ENCODE peak calls at places on chromosome 13, in eight cellular contexts. One of them, this sample, is unnamed.

GRCh38 chr13:72399351-72399750 is 328.1 kb downstream of the MZT1 start:
- DNase-seq in SK-N-SH: no peak
- DNase-seq in psoas muscle: no peak
- DNase-seq in cardiac fibroblast: no peak
- DNase-seq in fibroblast of pulmonary artery: no peak
- DNase-seq in breast epithelium: no peak
- DNase-seq in sigmoid colon: no peak
- DNase-seq in foreskin fibroblast: no peak
- DNase-seq in this sample: no peak

GRCh38 chr13:50080856-50081105 is 65.5 kb downstream of the KCNRG start:
- DNase-seq in breast epithelium: no peak
- DNase-seq in foreskin fibroblast: peak
- DNase-seq in SK-N-SH: no peak
- DNase-seq in psoas muscle: no peak
- DNase-seq in sigmoid colon: no peak
- DNase-seq in fibroblast of pulmonary artery: peak
- DNase-seq in cardiac fibroblast: peak
- DNase-seq in this sample: no peak

GRCh38 chr13:97224544-97225324 is 2.6 kb downstream of the MBNL2 start:
- DNase-seq in cardiac fibroblast: peak
- DNase-seq in fibroblast of pulmonary artery: peak
- DNase-seq in breast epithelium: peak
- DNase-seq in psoas muscle: no peak
- DNase-seq in SK-N-SH: no peak
- DNase-seq in foreskin fibroblast: no peak
- DNase-seq in sigmoid colon: no peak
- DNase-seq in this sample: no peak

GRCh38 chr13:101305981-101306411 is 110.3 kb downstream of the NALCN start:
- DNase-seq in breast epithelium: no peak
- DNase-seq in foreskin fibroblast: no peak
- DNase-seq in sigmoid colon: no peak
- DNase-seq in SK-N-SH: peak
- DNase-seq in psoas muscle: no peak
- DNase-seq in fibroblast of pulmonary artery: no peak
- DNase-seq in cardiac fibroblast: no peak
- DNase-seq in this sample: no peak

GRCh38 chr13:113863511-113864302 is at the start of gene GAS6:
- DNase-seq in sigmoid colon: no peak
- DNase-seq in foreskin fibroblast: peak
- DNase-seq in psoas muscle: peak
- DNase-seq in SK-N-SH: peak
- DNase-seq in cardiac fibroblast: peak
- DNase-seq in breast epithelium: peak
- DNase-seq in fibroblast of pulmonary artery: peak
- DNase-seq in this sample: no peak

GRCh38 chr13:26300140-26300539 is 46.2 kb downstream of the CDK8 start:
- DNase-seq in fibroblast of pulmonary artery: peak
- DNase-seq in breast epithelium: no peak
- DNase-seq in sigmoid colon: no peak
- DNase-seq in SK-N-SH: no peak
- DNase-seq in cardiac fibroblast: peak
- DNase-seq in psoas muscle: no peak
- DNase-seq in foreskin fibroblast: peak
- DNase-seq in this sample: no peak

GRCh38 chr13:20331419-20331818 is 99.3 kb upstream of the GJB6 start:
- DNase-seq in psoas muscle: no peak
- DNase-seq in sigmoid colon: no peak
- DNase-seq in foreskin fibroblast: no peak
- DNase-seq in breast epithelium: no peak
- DNase-seq in fibroblast of pulmonary artery: no peak
- DNase-seq in cardiac fibroblast: no peak
- DNase-seq in SK-N-SH: no peak
- DNase-seq in this sample: no peak

GRCh38 chr13:33410619-33411018 is 125.1 kb upstream of the STARD13 start:
- DNase-seq in foreskin fibroblast: no peak
- DNase-seq in psoas muscle: no peak
- DNase-seq in sigmoid colon: no peak
- DNase-seq in SK-N-SH: no peak
- DNase-seq in cardiac fibroblast: no peak
- DNase-seq in fibroblast of pulmonary artery: no peak
- DNase-seq in breast epithelium: no peak
- DNase-seq in this sample: no peak

GRCh38 chr13:112690242-112690943 is 555 bp downstream of the ATP11A start:
- DNase-seq in breast epithelium: no peak
- DNase-seq in sigmoid colon: no peak
- DNase-seq in psoas muscle: peak
- DNase-seq in SK-N-SH: peak
- DNase-seq in fibroblast of pulmonary artery: peak
- DNase-seq in foreskin fibroblast: no peak
- DNase-seq in cardiac fibroblast: peak
- DNase-seq in this sample: no peak

GRCh38 chr13:106762711-106763110 is 194.8 kb upstream of the ARGLU1 start:
- DNase-seq in psoas muscle: no peak
- DNase-seq in breast epithelium: no peak
- DNase-seq in fibroblast of pulmonary artery: no peak
- DNase-seq in sigmoid colon: no peak
- DNase-seq in SK-N-SH: no peak
- DNase-seq in cardiac fibroblast: no peak
- DNase-seq in foreskin fibroblast: no peak
- DNase-seq in this sample: no peak

GRCh38 chr13:112072531-112073244 is 5.7 kb downstream of the SOX1 start:
- DNase-seq in fibroblast of pulmonary artery: no peak
- DNase-seq in sigmoid colon: no peak
- DNase-seq in foreskin fibroblast: no peak
- DNase-seq in cardiac fibroblast: no peak
- DNase-seq in breast epithelium: no peak
- DNase-seq in psoas muscle: no peak
- DNase-seq in SK-N-SH: no peak
- DNase-seq in this sample: no peak

GRCh38 chr13:74090869-74091605 is 43.2 kb downstream of the KLF12 start:
- DNase-seq in cardiac fibroblast: no peak
- DNase-seq in fibroblast of pulmonary artery: no peak
- DNase-seq in SK-N-SH: no peak
- DNase-seq in foreskin fibroblast: no peak
- DNase-seq in psoas muscle: no peak
- DNase-seq in breast epithelium: no peak
- DNase-seq in sigmoid colon: no peak
- DNase-seq in this sample: no peak

GRCh38 chr13:37481005-37481857 is 117.3 kb downstream of the POSTN start:
- DNase-seq in sigmoid colon: no peak
- DNase-seq in psoas muscle: no peak
- DNase-seq in foreskin fibroblast: no peak
- DNase-seq in breast epithelium: no peak
- DNase-seq in SK-N-SH: no peak
- DNase-seq in fibroblast of pulmonary artery: peak
- DNase-seq in cardiac fibroblast: peak
- DNase-seq in this sample: no peak

GRCh38 chr13:113970810-113971470 is 2.9 kb downstream of the C13orf46 start:
- DNase-seq in foreskin fibroblast: no peak
- DNase-seq in cardiac fibroblast: peak
- DNase-seq in fibroblast of pulmonary artery: peak
- DNase-seq in breast epithelium: peak
- DNase-seq in sigmoid colon: peak
- DNase-seq in SK-N-SH: no peak
- DNase-seq in psoas muscle: peak
- DNase-seq in this sample: no peak

GRCh38 chr13:80454245-80454644 is 113.3 kb upstream of the SPRY2 start:
- DNase-seq in sigmoid colon: no peak
- DNase-seq in fibroblast of pulmonary artery: peak
- DNase-seq in SK-N-SH: no peak
- DNase-seq in cardiac fibroblast: peak
- DNase-seq in psoas muscle: no peak
- DNase-seq in foreskin fibroblast: peak
- DNase-seq in breast epithelium: no peak
- DNase-seq in this sample: no peak

GRCh38 chr13:26727633-26728032 is 33.0 kb downstream of the GPR12 start:
- DNase-seq in cardiac fibroblast: no peak
- DNase-seq in SK-N-SH: no peak
- DNase-seq in breast epithelium: no peak
- DNase-seq in fibroblast of pulmonary artery: no peak
- DNase-seq in sigmoid colon: no peak
- DNase-seq in foreskin fibroblast: no peak
- DNase-seq in psoas muscle: no peak
- DNase-seq in this sample: no peak

GRCh38 chr13:95201814-95202521 is 99.3 kb downstream of the ABCC4 start:
- DNase-seq in psoas muscle: no peak
- DNase-seq in cardiac fibroblast: peak
- DNase-seq in fibroblast of pulmonary artery: peak
- DNase-seq in foreskin fibroblast: peak
- DNase-seq in sigmoid colon: no peak
- DNase-seq in SK-N-SH: peak
- DNase-seq in breast epithelium: no peak
- DNase-seq in this sample: no peak

GRCh38 chr13:110812111-110812868 is 98.8 kb downstream of the ING1 start:
- DNase-seq in sigmoid colon: no peak
- DNase-seq in SK-N-SH: no peak
- DNase-seq in breast epithelium: no peak
- DNase-seq in cardiac fibroblast: peak
- DNase-seq in psoas muscle: no peak
- DNase-seq in foreskin fibroblast: no peak
- DNase-seq in fibroblast of pulmonary artery: peak
- DNase-seq in this sample: no peak

GRCh38 chr13:45049478-45049877 is 60.1 kb downstream of the GPALPP1 start:
- DNase-seq in fibroblast of pulmonary artery: no peak
- DNase-seq in cardiac fibroblast: no peak
- DNase-seq in foreskin fibroblast: no peak
- DNase-seq in psoas muscle: no peak
- DNase-seq in sigmoid colon: no peak
- DNase-seq in breast epithelium: no peak
- DNase-seq in SK-N-SH: no peak
- DNase-seq in this sample: no peak

GRCh38 chr13:45055902-45056648 is 64.2 kb upstream of the GTF2F2 start:
- DNase-seq in cardiac fibroblast: peak
- DNase-seq in psoas muscle: no peak
- DNase-seq in SK-N-SH: no peak
- DNase-seq in foreskin fibroblast: peak
- DNase-seq in fibroblast of pulmonary artery: peak
- DNase-seq in breast epithelium: peak
- DNase-seq in sigmoid colon: peak
- DNase-seq in this sample: peak

GRCh38 chr13:45060062-45060461 is 60.2 kb upstream of the GTF2F2 start:
- DNase-seq in foreskin fibroblast: no peak
- DNase-seq in breast epithelium: no peak
- DNase-seq in cardiac fibroblast: no peak
- DNase-seq in SK-N-SH: no peak
- DNase-seq in psoas muscle: no peak
- DNase-seq in fibroblast of pulmonary artery: no peak
- DNase-seq in sigmoid colon: no peak
- DNase-seq in this sample: no peak

GRCh38 chr13:45051315-45051714 is 62.0 kb downstream of the GPALPP1 start:
- DNase-seq in sigmoid colon: no peak
- DNase-seq in psoas muscle: no peak
- DNase-seq in cardiac fibroblast: no peak
- DNase-seq in fibroblast of pulmonary artery: no peak
- DNase-seq in breast epithelium: no peak
- DNase-seq in foreskin fibroblast: no peak
- DNase-seq in SK-N-SH: no peak
- DNase-seq in this sample: no peak

GRCh38 chr13:45055198-45055901 is 65.0 kb upstream of the GTF2F2 start:
- DNase-seq in cardiac fibroblast: peak
- DNase-seq in psoas muscle: no peak
- DNase-seq in sigmoid colon: peak
- DNase-seq in fibroblast of pulmonary artery: peak
- DNase-seq in SK-N-SH: no peak
- DNase-seq in breast epithelium: no peak
- DNase-seq in foreskin fibroblast: peak
- DNase-seq in this sample: peak
- H3K4me3 ChIP-seq in cardiac fibroblast: no peak
- H3K4me3 ChIP-seq in psoas muscle: no peak
- H3K4me3 ChIP-seq in sigmoid colon: no peak
- H3K4me3 ChIP-seq in fibroblast of pulmonary artery: peak
- H3K4me3 ChIP-seq in SK-N-SH: no peak
- H3K4me3 ChIP-seq in breast epithelium: no peak
- H3K4me3 ChIP-seq in foreskin fibroblast: peak
- H3K4me3 ChIP-seq in this sample: no peak

GRCh38 chr13:81636120-81636519 is 1295.2 kb upstream of the SPRY2 start:
- DNase-seq in sigmoid colon: no peak
- DNase-seq in fibroblast of pulmonary artery: no peak
- DNase-seq in foreskin fibroblast: no peak
- DNase-seq in cardiac fibroblast: no peak
- DNase-seq in breast epithelium: no peak
- DNase-seq in psoas muscle: no peak
- DNase-seq in SK-N-SH: no peak
- DNase-seq in this sample: no peak

GRCh38 chr13:81639984-81640582 is 1299.2 kb upstream of the SPRY2 start:
- DNase-seq in SK-N-SH: peak
- DNase-seq in psoas muscle: no peak
- DNase-seq in fibroblast of pulmonary artery: no peak
- DNase-seq in cardiac fibroblast: no peak
- DNase-seq in sigmoid colon: no peak
- DNase-seq in foreskin fibroblast: no peak
- DNase-seq in breast epithelium: no peak
- DNase-seq in this sample: no peak
- TF ChIP-seq CTCF in SK-N-SH: peak
- TF ChIP-seq CTCF in psoas muscle: no peak
- TF ChIP-seq CTCF in fibroblast of pulmonary artery: no peak
- TF ChIP-seq CTCF in cardiac fibroblast: peak
- TF ChIP-seq CTCF in sigmoid colon: no peak
- TF ChIP-seq CTCF in foreskin fibroblast: no peak
- TF ChIP-seq CTCF in breast epithelium: no peak
- TF ChIP-seq CTCF in this sample: no peak

GRCh38 chr13:32254916-32255743 is 60.0 kb downstream of the ZAR1L start:
- DNase-seq in cardiac fibroblast: no peak
- DNase-seq in SK-N-SH: no peak
- DNase-seq in fibroblast of pulmonary artery: no peak
- DNase-seq in sigmoid colon: no peak
- DNase-seq in breast epithelium: no peak
- DNase-seq in foreskin fibroblast: no peak
- DNase-seq in psoas muscle: no peak
- DNase-seq in this sample: no peak

GRCh38 chr13:32253911-32254399 is 61.2 kb downstream of the ZAR1L start:
- DNase-seq in fibroblast of pulmonary artery: no peak
- DNase-seq in SK-N-SH: no peak
- DNase-seq in breast epithelium: no peak
- DNase-seq in psoas muscle: no peak
- DNase-seq in sigmoid colon: no peak
- DNase-seq in cardiac fibroblast: peak
- DNase-seq in foreskin fibroblast: no peak
- DNase-seq in this sample: no peak

GRCh38 chr13:32255744-32256120 is 59.4 kb downstream of the ZAR1L start:
- DNase-seq in cardiac fibroblast: no peak
- DNase-seq in sigmoid colon: no peak
- DNase-seq in foreskin fibroblast: no peak
- DNase-seq in psoas muscle: no peak
- DNase-seq in SK-N-SH: no peak
- DNase-seq in breast epithelium: no peak
- DNase-seq in fibroblast of pulmonary artery: peak
- DNase-seq in this sample: no peak

GRCh38 chr13:32252812-32253440 is 62.2 kb downstream of the ZAR1L start:
- DNase-seq in cardiac fibroblast: no peak
- DNase-seq in fibroblast of pulmonary artery: no peak
- DNase-seq in SK-N-SH: no peak
- DNase-seq in sigmoid colon: no peak
- DNase-seq in breast epithelium: no peak
- DNase-seq in foreskin fibroblast: no peak
- DNase-seq in psoas muscle: no peak
- DNase-seq in this sample: no peak

GRCh38 chr13:32254416-32254815 is 60.7 kb downstream of the ZAR1L start:
- DNase-seq in breast epithelium: no peak
- DNase-seq in sigmoid colon: no peak
- DNase-seq in SK-N-SH: no peak
- DNase-seq in cardiac fibroblast: peak
- DNase-seq in foreskin fibroblast: no peak
- DNase-seq in psoas muscle: no peak
- DNase-seq in fibroblast of pulmonary artery: no peak
- DNase-seq in this sample: no peak
- H3K4me3 ChIP-seq in breast epithelium: peak
- H3K4me3 ChIP-seq in sigmoid colon: peak
- H3K4me3 ChIP-seq in SK-N-SH: no peak
- H3K4me3 ChIP-seq in cardiac fibroblast: no peak
- H3K4me3 ChIP-seq in foreskin fibroblast: no peak
- H3K4me3 ChIP-seq in psoas muscle: peak
- H3K4me3 ChIP-seq in fibroblast of pulmonary artery: no peak
- H3K4me3 ChIP-seq in this sample: no peak

GRCh38 chr13:63636231-63636993 is 2220.8 kb upstream of the PCDH20 start:
- DNase-seq in foreskin fibroblast: no peak
- DNase-seq in SK-N-SH: no peak
- DNase-seq in breast epithelium: no peak
- DNase-seq in sigmoid colon: no peak
- DNase-seq in psoas muscle: no peak
- DNase-seq in fibroblast of pulmonary artery: peak
- DNase-seq in cardiac fibroblast: peak
- DNase-seq in this sample: no peak
- TF ChIP-seq CTCF in foreskin fibroblast: no peak
- TF ChIP-seq CTCF in SK-N-SH: no peak
- TF ChIP-seq CTCF in breast epithelium: no peak
- TF ChIP-seq CTCF in sigmoid colon: no peak
- TF ChIP-seq CTCF in psoas muscle: no peak
- TF ChIP-seq CTCF in fibroblast of pulmonary artery: peak
- TF ChIP-seq CTCF in cardiac fibroblast: peak
- TF ChIP-seq CTCF in this sample: no peak